ENCODE peak calls at places on chromosomes 5 and 9, in seven cellular contexts. W is HT1080, X is NCI-H446 treated with DMSO at 0.1 percent for 48 hours, Q is body of pancreas, J is NT2/D1, I is posterior cingulate gyrus, G is psoas muscle. U is an unnamed sample.

GRCh38 chr9:109313351-109313750 is 7.5 kb downstream of the EPB41L4B start:
- DNase-seq in X (no peak), J (no peak), I (no peak), W (no peak), Q (no peak), G (no peak), U (no peak)

GRCh38 chr5:158648631-158649030 is 451.1 kb downstream of the EBF1 start:
- DNase-seq in J (no peak), W (no peak), I (no peak), X (no peak), G (no peak), Q (no peak), U (no peak)

GRCh38 chr5:82863260-82863659 is 213.9 kb downstream of the TMEM167A start:
- DNase-seq in Q (no peak), G (no peak), I (no peak), W (no peak), J (no peak), X (no peak), U (no peak)

GRCh38 chr5:53063791-53064190 is 45.8 kb downstream of the MOCS2 start:
- DNase-seq in Q (no peak), G (no peak), X (no peak), W (no peak), I (no peak), J (no peak), U (no peak)

GRCh38 chr5:134438641-134439621 is 27.2 kb upstream of the CDKN2AIPNL start:
- DNase-seq in X (peak), W (peak), I (peak), Q (peak), J (no peak), G (peak), U (peak)

GRCh38 chr9:87157366-87158031 is 210.2 kb upstream of the GAS1 start:
- DNase-seq in Q (no peak), W (peak), I (no peak), G (no peak), X (no peak), J (no peak), U (no peak)

GRCh38 chr9:4832786-4833579 is 40.2 kb downstream of the RCL1 start:
- DNase-seq in G (no peak), X (no peak), I (no peak), J (no peak), Q (peak), W (peak), U (no peak)

GRCh38 chr9:121302341-121302740 is 34.4 kb downstream of the GSN start:
- DNase-seq in J (no peak), X (no peak), I (no peak), G (no peak), Q (no peak), W (no peak), U (no peak)

GRCh38 chr5:68740204-68740910 is 353.5 kb upstream of the SLC30A5 start:
- DNase-seq in X (no peak), W (no peak), G (no peak), J (no peak), I (no peak), Q (no peak), U (no peak)

GRCh38 chr5:134569758-134570364 is 44.4 kb downstream of the JADE2 start:
- DNase-seq in G (no peak), I (no peak), Q (no peak), W (no peak), X (no peak), J (no peak), U (no peak)

GRCh38 chr9:97502984-97503861 is 1.8 kb downstream of the TMOD1 start:
- DNase-seq in X (no peak), Q (peak), I (no peak), G (no peak), W (no peak), J (no peak), U (no peak)

GRCh38 chr5:159208508-159209437 is 580 bp downstream of the RNF145 start:
- DNase-seq in X (no peak), J (peak), I (peak), Q (peak), W (no peak), G (peak), U (peak)

GRCh38 chr5:144060598-144060997 is 109.9 kb downstream of the YIPF5 start:
- DNase-seq in I (no peak), J (no peak), G (no peak), Q (no peak), W (peak), X (no peak), U (no peak)

GRCh38 chr5:45847877-45848276 is 151.7 kb upstream of the HCN1 start:
- DNase-seq in X (no peak), J (peak), Q (no peak), G (no peak), W (no peak), I (no peak), U (no peak)

GRCh38 chr5:151085517-151086031 is 4.7 kb upstream of the TNIP1 start:
- DNase-seq in X (no peak), Q (peak), G (peak), I (no peak), W (no peak), J (no peak), U (peak)

GRCh38 chr5:132354381-132354780 is 15.1 kb upstream of the SLC22A5 start:
- DNase-seq in J (no peak), W (no peak), Q (no peak), I (no peak), G (no peak), X (no peak), U (no peak)

GRCh38 chr5:119315516-119315949 is 40.3 kb upstream of the TNFAIP8 start:
- DNase-seq in W (no peak), G (no peak), J (no peak), X (peak), Q (no peak), I (no peak), U (no peak)

GRCh38 chr5:77437194-77437593 is 54.9 kb downstream of the WDR41 start:
- DNase-seq in I (no peak), J (peak), G (no peak), Q (no peak), W (peak), X (no peak), U (no peak)

GRCh38 chr9:113590991-113591898 is 127.7 kb downstream of the RGS3 start:
- DNase-seq in I (peak), G (peak), Q (peak), X (no peak), J (peak), W (peak), U (peak)

GRCh38 chr5:4947106-4947505 is 193.0 kb upstream of the ADAMTS16 start:
- DNase-seq in I (no peak), G (no peak), W (no peak), X (no peak), Q (no peak), J (no peak), U (no peak)

GRCh38 chr5:42591026-42591425 is 165.6 kb upstream of the CCDC152 start:
- DNase-seq in G (peak), J (no peak), I (peak), Q (no peak), X (no peak), W (no peak), U (peak)

GRCh38 chr9:23945897-23946296 is 119.9 kb upstream of the ELAVL2 start:
- DNase-seq in W (no peak), I (no peak), G (no peak), J (no peak), Q (no peak), X (no peak), U (no peak)

GRCh38 chr5:171422495-171422894 is 3.0 kb downstream of the FGF18 start:
- DNase-seq in I (no peak), Q (no peak), X (no peak), G (peak), J (no peak), W (no peak), U (no peak)

GRCh38 chr5:174827521-174827920 is 103.1 kb downstream of the MSX2 start:
- DNase-seq in Q (no peak), G (no peak), I (no peak), X (no peak), W (no peak), J (no peak), U (no peak)

GRCh38 chr9:94860678-94861588 is 134.4 kb downstream of the AOPEP start:
- DNase-seq in J (no peak), Q (no peak), G (no peak), I (no peak), X (no peak), W (peak), U (no peak)

GRCh38 chr5:54492196-54492595 is 25.4 kb upstream of the SNX18 start:
- DNase-seq in I (no peak), X (no peak), Q (no peak), W (no peak), G (no peak), J (no peak), U (no peak)

GRCh38 chr9:75235632-75236031 is 147.3 kb downstream of the OSTF1 start:
- DNase-seq in I (no peak), J (no peak), X (no peak), G (no peak), Q (peak), W (no peak), U (no peak)

GRCh38 chr5:38938424-38938823 is 92.6 kb downstream of the OSMR start:
- DNase-seq in I (no peak), X (no peak), W (no peak), J (no peak), G (no peak), Q (no peak), U (no peak)

U was measured in uterus.